ENCODE peak calls at places on chromosomes 12 and 14, in seven cellular contexts. One of them, this sample, is unnamed.

GRCh38 chr14:77139540-77140342 is 1.9 kb downstream of the ZDHHC22 start:
- DNase-seq in adrenal gland: no peak
- DNase-seq in ovary: no peak
- DNase-seq in IMR-90: no peak
- DNase-seq in endothelial cell of umbilical vein: no peak
- DNase-seq in uterus: no peak
- DNase-seq in stomach: no peak
- DNase-seq in this sample: peak

GRCh38 chr12:122020795-122021192 is 890 bp upstream of the BCL7A start:
- DNase-seq in stomach: no peak
- DNase-seq in endothelial cell of umbilical vein: no peak
- DNase-seq in adrenal gland: no peak
- DNase-seq in ovary: no peak
- DNase-seq in IMR-90: no peak
- DNase-seq in uterus: no peak
- DNase-seq in this sample: no peak

GRCh38 chr12:27646149-27646548 is 50.1 kb upstream of the REP15 start:
- DNase-seq in endothelial cell of umbilical vein: no peak
- DNase-seq in uterus: no peak
- DNase-seq in adrenal gland: no peak
- DNase-seq in ovary: no peak
- DNase-seq in IMR-90: no peak
- DNase-seq in stomach: no peak
- DNase-seq in this sample: no peak

GRCh38 chr14:20516921-20517320 is 11.6 kb downstream of the RNASE10 start:
- DNase-seq in IMR-90: peak
- DNase-seq in endothelial cell of umbilical vein: peak
- DNase-seq in stomach: no peak
- DNase-seq in ovary: no peak
- DNase-seq in adrenal gland: no peak
- DNase-seq in uterus: no peak
- DNase-seq in this sample: no peak

GRCh38 chr14:60064491-60065072 is 27.1 kb upstream of the PCNX4 start:
- DNase-seq in ovary: no peak
- DNase-seq in endothelial cell of umbilical vein: peak
- DNase-seq in uterus: no peak
- DNase-seq in stomach: no peak
- DNase-seq in IMR-90: peak
- DNase-seq in adrenal gland: no peak
- DNase-seq in this sample: peak

GRCh38 chr14:90132821-90133570 is 71.2 kb downstream of the KCNK13 start:
- DNase-seq in ovary: no peak
- DNase-seq in endothelial cell of umbilical vein: peak
- DNase-seq in uterus: no peak
- DNase-seq in IMR-90: peak
- DNase-seq in adrenal gland: no peak
- DNase-seq in stomach: no peak
- DNase-seq in this sample: no peak

GRCh38 chr14:63840981-63841380 is 11.8 kb upstream of the SYNE2 start:
- DNase-seq in stomach: peak
- DNase-seq in endothelial cell of umbilical vein: no peak
- DNase-seq in uterus: no peak
- DNase-seq in adrenal gland: no peak
- DNase-seq in IMR-90: no peak
- DNase-seq in ovary: no peak
- DNase-seq in this sample: no peak

GRCh38 chr14:70697681-70698080 is 56.0 kb downstream of the TTC9 start:
- DNase-seq in endothelial cell of umbilical vein: no peak
- DNase-seq in ovary: no peak
- DNase-seq in uterus: no peak
- DNase-seq in stomach: no peak
- DNase-seq in IMR-90: no peak
- DNase-seq in adrenal gland: no peak
- DNase-seq in this sample: no peak

GRCh38 chr12:27779416-27779815 is 617 bp upstream of the KLHL42 start:
- DNase-seq in stomach: no peak
- DNase-seq in ovary: peak
- DNase-seq in IMR-90: no peak
- DNase-seq in endothelial cell of umbilical vein: peak
- DNase-seq in uterus: peak
- DNase-seq in adrenal gland: peak
- DNase-seq in this sample: peak

GRCh38 chr12:14664434-14665023 is 31.9 kb downstream of the GUCY2C start:
- DNase-seq in adrenal gland: peak
- DNase-seq in ovary: no peak
- DNase-seq in uterus: peak
- DNase-seq in endothelial cell of umbilical vein: peak
- DNase-seq in stomach: peak
- DNase-seq in IMR-90: peak
- DNase-seq in this sample: no peak

GRCh38 chr12:124097681-124098080 is 124.7 kb downstream of the ZNF664 start:
- DNase-seq in stomach: no peak
- DNase-seq in endothelial cell of umbilical vein: no peak
- DNase-seq in IMR-90: no peak
- DNase-seq in adrenal gland: no peak
- DNase-seq in uterus: no peak
- DNase-seq in ovary: peak
- DNase-seq in this sample: no peak

GRCh38 chr12:22625671-22626251 is 790 bp downstream of the ETNK1 start:
- DNase-seq in endothelial cell of umbilical vein: peak
- DNase-seq in adrenal gland: peak
- DNase-seq in ovary: peak
- DNase-seq in uterus: peak
- DNase-seq in IMR-90: peak
- DNase-seq in stomach: peak
- DNase-seq in this sample: peak

GRCh38 chr12:115199831-115200230 is 515.9 kb upstream of the TBX3 start:
- DNase-seq in IMR-90: peak
- DNase-seq in uterus: no peak
- DNase-seq in endothelial cell of umbilical vein: no peak
- DNase-seq in stomach: no peak
- DNase-seq in adrenal gland: no peak
- DNase-seq in ovary: no peak
- DNase-seq in this sample: no peak

GRCh38 chr12:15601210-15601800 is 187.9 kb downstream of the EPS8 start:
- DNase-seq in IMR-90: peak
- DNase-seq in adrenal gland: no peak
- DNase-seq in uterus: no peak
- DNase-seq in stomach: no peak
- DNase-seq in endothelial cell of umbilical vein: no peak
- DNase-seq in ovary: no peak
- DNase-seq in this sample: no peak

GRCh38 chr14:100593751-100594624 is 6.8 kb upstream of the BEGAIN start:
- DNase-seq in IMR-90: no peak
- DNase-seq in stomach: no peak
- DNase-seq in adrenal gland: no peak
- DNase-seq in ovary: no peak
- DNase-seq in uterus: no peak
- DNase-seq in endothelial cell of umbilical vein: no peak
- DNase-seq in this sample: no peak

GRCh38 chr14:99616832-99617488 is 13.0 kb upstream of the CCDC85C start:
- DNase-seq in uterus: no peak
- DNase-seq in endothelial cell of umbilical vein: no peak
- DNase-seq in ovary: no peak
- DNase-seq in adrenal gland: no peak
- DNase-seq in stomach: no peak
- DNase-seq in IMR-90: no peak
- DNase-seq in this sample: no peak

GRCh38 chr12:13181375-13182070 is 15.0 kb upstream of the EMP1 start:
- DNase-seq in stomach: no peak
- DNase-seq in endothelial cell of umbilical vein: no peak
- DNase-seq in adrenal gland: no peak
- DNase-seq in IMR-90: no peak
- DNase-seq in uterus: no peak
- DNase-seq in ovary: no peak
- DNase-seq in this sample: no peak

GRCh38 chr12:39145175-39145999 is 240.0 kb upstream of the CPNE8 start:
- DNase-seq in uterus: no peak
- DNase-seq in IMR-90: no peak
- DNase-seq in ovary: peak
- DNase-seq in endothelial cell of umbilical vein: no peak
- DNase-seq in adrenal gland: peak
- DNase-seq in stomach: peak
- DNase-seq in this sample: peak

GRCh38 chr12:121263206-121263605 is 33.3 kb downstream of the CAMKK2 start:
- DNase-seq in endothelial cell of umbilical vein: no peak
- DNase-seq in adrenal gland: no peak
- DNase-seq in IMR-90: no peak
- DNase-seq in ovary: no peak
- DNase-seq in uterus: no peak
- DNase-seq in stomach: no peak
- DNase-seq in this sample: no peak

DNA sequence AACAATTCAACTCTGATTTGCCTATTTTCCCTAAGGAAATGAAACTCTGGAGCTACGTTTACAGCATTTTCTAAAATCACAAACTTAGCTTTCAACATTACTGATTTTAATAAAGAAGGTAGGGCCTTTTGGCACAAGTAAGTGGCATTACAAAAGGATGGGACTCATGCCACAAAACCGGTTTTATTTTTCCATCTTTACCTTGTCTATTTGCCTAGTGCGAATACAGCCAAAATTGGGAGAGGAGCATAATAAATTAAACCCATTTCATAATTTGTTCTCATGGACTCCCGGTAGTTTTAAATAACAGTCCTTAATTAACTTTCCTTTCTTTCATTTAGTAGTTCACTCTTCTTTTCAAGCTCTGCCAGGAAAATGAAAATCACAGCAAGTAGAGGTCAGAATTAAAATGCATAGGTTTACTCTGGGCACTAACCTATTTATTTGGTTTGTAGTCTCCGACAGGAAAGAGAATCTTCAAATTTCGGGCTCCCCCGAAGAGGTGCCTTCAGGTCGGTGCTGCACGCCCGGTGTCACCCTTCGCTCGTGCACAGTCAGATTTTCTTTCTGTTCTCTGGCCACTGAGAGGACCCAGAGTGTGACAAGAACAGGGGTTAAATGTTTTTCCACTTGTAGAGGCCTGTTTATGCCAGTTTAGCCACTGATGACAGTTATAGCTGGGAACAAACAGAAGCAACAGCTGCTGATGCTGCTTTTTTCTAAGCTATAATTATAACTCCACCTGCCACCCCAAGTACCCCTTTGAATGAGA is at the start of gene BEST3:
- DNase-seq in IMR-90: no peak
- DNase-seq in stomach: no peak
- DNase-seq in endothelial cell of umbilical vein: no peak
- DNase-seq in adrenal gland: no peak
- DNase-seq in uterus: no peak
- DNase-seq in ovary: no peak
- DNase-seq in this sample: no peak
- TF ChIP-seq POLR2A in IMR-90: no peak
- TF ChIP-seq POLR2A in stomach: no peak
- TF ChIP-seq POLR2A in endothelial cell of umbilical vein: no peak
- TF ChIP-seq POLR2A in adrenal gland: no peak
- TF ChIP-seq POLR2A in uterus: no peak
- TF ChIP-seq POLR2A in ovary: no peak
- TF ChIP-seq POLR2A in this sample: no peak

GRCh38 chr12:106908561-106908960 is 47.1 kb upstream of the TMEM263 start:
- DNase-seq in stomach: no peak
- DNase-seq in uterus: no peak
- DNase-seq in ovary: no peak
- DNase-seq in IMR-90: no peak
- DNase-seq in adrenal gland: no peak
- DNase-seq in endothelial cell of umbilical vein: no peak
- DNase-seq in this sample: no peak

GRCh38 chr12:106907411-106907810 is 48.3 kb upstream of the TMEM263 start:
- DNase-seq in endothelial cell of umbilical vein: no peak
- DNase-seq in IMR-90: no peak
- DNase-seq in stomach: no peak
- DNase-seq in uterus: no peak
- DNase-seq in ovary: no peak
- DNase-seq in adrenal gland: no peak
- DNase-seq in this sample: no peak

GRCh38 chr12:106906715-106907114 is 49.0 kb upstream of the TMEM263 start:
- DNase-seq in uterus: no peak
- DNase-seq in stomach: no peak
- DNase-seq in IMR-90: no peak
- DNase-seq in ovary: no peak
- DNase-seq in endothelial cell of umbilical vein: no peak
- DNase-seq in adrenal gland: no peak
- DNase-seq in this sample: no peak

GRCh38 chr12:106910202-106910601 is 45.5 kb upstream of the TMEM263 start:
- DNase-seq in uterus: no peak
- DNase-seq in endothelial cell of umbilical vein: no peak
- DNase-seq in ovary: no peak
- DNase-seq in IMR-90: no peak
- DNase-seq in stomach: no peak
- DNase-seq in adrenal gland: no peak
- DNase-seq in this sample: no peak

GRCh38 chr12:106907846-106908245 is 47.9 kb upstream of the TMEM263 start:
- DNase-seq in stomach: no peak
- DNase-seq in ovary: no peak
- DNase-seq in uterus: no peak
- DNase-seq in IMR-90: no peak
- DNase-seq in endothelial cell of umbilical vein: no peak
- DNase-seq in adrenal gland: no peak
- DNase-seq in this sample: no peak
- TF ChIP-seq POLR2A in stomach: no peak
- TF ChIP-seq POLR2A in ovary: no peak
- TF ChIP-seq POLR2A in uterus: no peak
- TF ChIP-seq POLR2A in IMR-90: no peak
- TF ChIP-seq POLR2A in endothelial cell of umbilical vein: no peak
- TF ChIP-seq POLR2A in adrenal gland: no peak
- TF ChIP-seq POLR2A in this sample: no peak

GRCh38 chr12:4540170-4540569 is 1.5 kb downstream of the RAD51AP1 start:
- DNase-seq in ovary: no peak
- DNase-seq in uterus: no peak
- DNase-seq in endothelial cell of umbilical vein: no peak
- DNase-seq in stomach: no peak
- DNase-seq in IMR-90: no peak
- DNase-seq in adrenal gland: no peak
- DNase-seq in this sample: no peak

GRCh38 chr12:4535871-4536270 is 2.8 kb upstream of the RAD51AP1 start:
- DNase-seq in endothelial cell of umbilical vein: no peak
- DNase-seq in uterus: no peak
- DNase-seq in adrenal gland: no peak
- DNase-seq in IMR-90: no peak
- DNase-seq in ovary: no peak
- DNase-seq in stomach: no peak
- DNase-seq in this sample: no peak

GRCh38 chr12:4540633-4541032 is 1.9 kb downstream of the RAD51AP1 start:
- DNase-seq in ovary: no peak
- DNase-seq in adrenal gland: no peak
- DNase-seq in stomach: no peak
- DNase-seq in endothelial cell of umbilical vein: no peak
- DNase-seq in uterus: no peak
- DNase-seq in IMR-90: no peak
- DNase-seq in this sample: no peak

GRCh38 chr12:4539167-4539870 is 629 bp downstream of the RAD51AP1 start:
- DNase-seq in stomach: no peak
- DNase-seq in endothelial cell of umbilical vein: no peak
- DNase-seq in adrenal gland: no peak
- DNase-seq in IMR-90: no peak
- DNase-seq in ovary: no peak
- DNase-seq in uterus: no peak
- DNase-seq in this sample: no peak

GRCh38 chr12:4538207-4539160 is at the start of gene RAD51AP1:
- DNase-seq in ovary: peak
- DNase-seq in stomach: peak
- DNase-seq in uterus: peak
- DNase-seq in adrenal gland: peak
- DNase-seq in endothelial cell of umbilical vein: peak
- DNase-seq in IMR-90: peak
- DNase-seq in this sample: peak
- TF ChIP-seq POLR2A in ovary: no peak
- TF ChIP-seq POLR2A in stomach: no peak
- TF ChIP-seq POLR2A in uterus: peak
- TF ChIP-seq POLR2A in adrenal gland: no peak
- TF ChIP-seq POLR2A in endothelial cell of umbilical vein: peak
- TF ChIP-seq POLR2A in IMR-90: no peak
- TF ChIP-seq POLR2A in this sample: peak

GRCh38 chr12:56162468-56163290 is 4.5 kb downstream of the MYL6 start:
- DNase-seq in stomach: no peak
- DNase-seq in adrenal gland: no peak
- DNase-seq in ovary: no peak
- DNase-seq in uterus: no peak
- DNase-seq in IMR-90: no peak
- DNase-seq in endothelial cell of umbilical vein: no peak
- DNase-seq in this sample: no peak
- TF ChIP-seq POLR2A in stomach: no peak
- TF ChIP-seq POLR2A in adrenal gland: no peak
- TF ChIP-seq POLR2A in ovary: no peak
- TF ChIP-seq POLR2A in uterus: no peak
- TF ChIP-seq POLR2A in IMR-90: no peak
- TF ChIP-seq POLR2A in endothelial cell of umbilical vein: peak
- TF ChIP-seq POLR2A in this sample: peak

This sample was measured in GM12891.